ENCODE peak calls at places on chromosome 15, in six cellular contexts. X, Y, P, B, D and V are unnamed samples. For H3K36me3, the result is how much of the 10 kb centered on the place peaks cover.

GRCh38 chr15:51536965-51537574 is 85.5 kb downstream of the DMXL2 start:
- DNase-seq in X (no peak), Y (no peak), P (no peak), B (peak), D (no peak), V (no peak)

GRCh38 chr15:90211440-90212168 is 10.5 kb downstream of the SEMA4B start:
- DNase-seq in X (peak), Y (no peak), P (no peak), B (peak), D (no peak), V (no peak)

GRCh38 chr15:66109826-66110225 is 143.7 kb downstream of the MEGF11 start:
- DNase-seq in X (no peak), Y (no peak), P (no peak), B (no peak), D (no peak), V (no peak)

GRCh38 chr15:81589671-81590070 is 215.7 kb upstream of the TMC3 start:
- DNase-seq in X (no peak), Y (no peak), P (no peak), B (no peak), D (no peak), V (no peak)

GRCh38 chr15:95302809-95303208 is 1027.7 kb upstream of the NR2F2 start:
- DNase-seq in X (no peak), Y (no peak), P (no peak), B (no peak), D (no peak), V (no peak)

GRCh38 chr15:51739056-51739455 is 1.6 kb upstream of the LYSMD2 start:
- DNase-seq in X (no peak), Y (no peak), P (no peak), B (no peak), D (no peak), V (no peak)

GRCh38 chr15:82014989-82015388 is 30.8 kb downstream of the MEX3B start:
- DNase-seq in X (no peak), Y (no peak), P (no peak), B (no peak), D (no peak), V (no peak)

GRCh38 chr15:51203797-51204196 is 109.1 kb upstream of the TNFAIP8L3 start:
- DNase-seq in X (no peak), Y (no peak), P (no peak), B (peak), D (no peak), V (no peak)

GRCh38 chr15:58697220-58697619 is 52.3 kb downstream of the ADAM10 start:
- DNase-seq in X (no peak), Y (no peak), P (no peak), B (no peak), D (no peak), V (no peak)

GRCh38 chr15:51658664-51659063 is 22.6 kb upstream of the SCG3 start:
- DNase-seq in X (no peak), Y (no peak), P (no peak), B (no peak), D (no peak), V (no peak)

GRCh38 chr15:48939686-48940085 is 24.0 kb downstream of the SHC4 start:
- DNase-seq in X (no peak), Y (no peak), P (no peak), B (peak), D (no peak), V (no peak)

GRCh38 chr15:39801641-39802309 is 19.1 kb upstream of the FSIP1 start:
- DNase-seq in X (peak), Y (no peak), P (no peak), B (peak), D (no peak), V (no peak)

GRCh38 chr15:73052679-73053397 is 575 bp downstream of the NEO1 start:
- DNase-seq in X (peak), Y (no peak), P (no peak), B (no peak), D (peak), V (peak)

GRCh38 chr15:63392355-63393009 is 10.8 kb upstream of the CA12 start:
- DNase-seq in X (no peak), Y (no peak), P (no peak), B (no peak), D (no peak), V (peak)
- H3K27ac ChIP-seq in X (peak), Y (no peak), P (no peak), B (no peak), D (no peak), V (no peak)

GRCh38 chr15:88539441-88539840 is 7.0 kb downstream of the DET1 start:
- DNase-seq in X (no peak), Y (no peak), P (no peak), B (no peak), D (no peak), V (no peak)
- H3K36me3 ChIP-seq in X (under half), Y (under half), P (under half), B (under half), D (under half), V (under half)

GRCh38 chr15:88490036-88490435 is 22.5 kb downstream of the MRPS11 start:
- DNase-seq in X (no peak), Y (no peak), P (no peak), B (no peak), D (no peak), V (no peak)

GRCh38 chr15:88497109-88497761 is 29.7 kb downstream of the MRPS11 start:
- DNase-seq in X (no peak), Y (no peak), P (no peak), B (no peak), D (no peak), V (no peak)

GRCh38 chr15:88491158-88491557 is 23.6 kb downstream of the MRPS11 start:
- DNase-seq in X (no peak), Y (no peak), P (no peak), B (no peak), D (no peak), V (no peak)

GRCh38 chr15:88489321-88489720 is 21.8 kb downstream of the MRPS11 start:
- DNase-seq in X (no peak), Y (no peak), P (no peak), B (no peak), D (no peak), V (no peak)

GRCh38 chr15:88493811-88494210 is 26.3 kb downstream of the MRPS11 start:
- DNase-seq in X (no peak), Y (no peak), P (no peak), B (no peak), D (no peak), V (no peak)
- H3K27ac ChIP-seq in X (no peak), Y (no peak), P (no peak), B (no peak), D (no peak), V (no peak)

GRCh38 chr15:83129791-83130190 is 22.3 kb downstream of the TM6SF1 start:
- DNase-seq in X (no peak), Y (no peak), P (no peak), B (no peak), D (no peak), V (no peak)
- H3K36me3 ChIP-seq in X (under half), Y (under half), P (under half), B (under half), D (under half), V (under half)

DNA sequence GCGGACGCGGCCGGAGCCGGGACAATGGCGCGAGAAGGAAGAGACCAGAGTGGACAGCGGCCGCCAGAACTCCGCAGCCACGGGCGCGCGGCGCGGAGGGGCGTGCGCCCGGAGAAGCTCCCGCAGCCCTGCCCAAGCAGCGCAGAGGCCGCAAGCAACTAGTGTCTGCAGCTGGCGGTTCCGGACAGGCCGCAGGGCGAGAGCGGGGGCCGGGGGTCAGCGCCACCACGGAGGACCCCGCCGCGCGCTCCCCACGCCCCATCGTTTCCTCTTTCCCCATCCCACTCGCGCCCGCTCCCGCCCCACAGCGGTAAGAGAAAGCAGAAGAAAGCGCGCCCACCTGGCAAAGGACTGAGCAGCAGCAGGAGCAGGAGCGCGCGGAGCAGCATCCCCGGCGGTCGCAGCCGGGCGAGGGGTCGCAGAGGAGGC is 440 bp downstream of the PRTG start:
- DNase-seq in X (peak), Y (no peak), P (no peak), B (no peak), D (no peak), V (no peak)
- H3K27ac ChIP-seq in X (no peak), Y (no peak), P (no peak), B (no peak), D (peak), V (no peak)

DNA sequence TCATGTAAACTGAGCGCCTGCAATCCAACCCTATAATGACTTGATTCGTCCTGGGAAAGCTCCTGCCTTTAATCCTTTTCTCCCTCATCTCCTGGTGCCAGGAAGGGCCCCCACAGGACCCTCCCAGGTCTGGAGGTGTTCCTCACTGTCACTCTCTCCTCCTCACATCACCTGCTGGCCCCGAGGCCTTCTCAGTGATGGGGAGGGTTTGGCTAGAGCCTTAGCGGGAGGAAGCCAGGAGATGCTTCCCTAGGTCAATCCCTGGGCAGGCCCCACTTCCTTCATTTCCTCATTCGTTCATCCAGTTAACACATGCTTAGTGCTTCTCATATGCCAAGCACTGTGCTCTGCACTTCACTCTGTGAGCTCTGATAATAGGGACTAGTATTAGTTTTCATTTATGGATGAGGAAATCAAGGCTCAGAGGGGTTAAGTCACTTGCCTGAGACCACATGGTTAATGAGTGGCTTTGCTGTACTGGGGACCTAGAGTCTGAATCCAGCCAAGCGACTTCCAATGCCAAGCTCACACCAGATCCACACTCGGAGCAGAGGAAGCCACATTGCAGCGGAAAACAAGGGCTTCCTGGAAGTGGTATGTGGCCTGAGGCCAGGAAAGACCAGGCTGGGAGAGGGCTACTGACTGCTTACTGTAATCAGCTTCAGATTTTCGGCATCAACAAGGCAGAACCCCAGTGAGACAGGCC is 50.3 kb upstream of the CHRNB4 start:
- DNase-seq in X (no peak), Y (no peak), P (no peak), B (no peak), D (no peak), V (no peak)
- H3K36me3 ChIP-seq in X (under half), Y (under half), P (under half), B (under half), D (under half), V (under half)